ENCODE peak calls at places on chromosome 20, in four cellular contexts. A is thoracic aorta, N is ovary, X is IMR-90. G is an unnamed sample.
A peak's percentile ranks its signal among the peaks of the same experiment; 100 is the strongest.

GRCh38 chr20:40449974-40450616 is 238.9 kb downstream of the MAFB start:
- DNase-seq in A (no peak), X (no peak), N (no peak), G (no peak)

GRCh38 chr20:10876558-10876957 is 202.8 kb upstream of the JAG1 start:
- DNase-seq in X (no peak), A (no peak), N (no peak), G (peak; percentile 60)

GRCh38 chr20:34948030-34948429 is 7.6 kb downstream of the GSS start:
- DNase-seq in A (no peak), X (peak; percentile 92), N (no peak), G (peak; percentile 87)

GRCh38 chr20:47445291-47445690 is 56.4 kb upstream of the NCOA3 start:
- DNase-seq in A (no peak), N (no peak), X (no peak), G (no peak)

GRCh38 chr20:48822879-48823385 is 4.9 kb downstream of the PREX1 start:
- DNase-seq in X (no peak), A (no peak), N (no peak), G (no peak)

GRCh38 chr20:24763386-24764026 is 185.6 kb upstream of the CST7 start:
- DNase-seq in X (no peak), A (no peak), N (no peak), G (no peak)

GRCh38 chr20:45860573-45861011 is 3.2 kb downstream of the ZSWIM3 start:
- DNase-seq in N (no peak), A (no peak), X (peak; percentile 50), G (no peak)

GRCh38 chr20:25299801-25300200 is 51.9 kb downstream of the PYGB start:
- DNase-seq in N (no peak), X (peak; percentile 33), A (no peak), G (no peak)

GRCh38 chr20:46004813-46005505 is 3.7 kb upstream of the MMP9 start:
- DNase-seq in X (no peak), N (no peak), A (no peak), G (no peak)

GRCh38 chr20:41178904-41179432 is 41.6 kb downstream of the PLCG1 start:
- DNase-seq in X (no peak), N (peak; percentile 29), A (no peak), G (no peak)

GRCh38 chr20:9498322-9498721 is 16.1 kb upstream of the LAMP5 start:
- DNase-seq in N (no peak), X (peak; percentile 44), A (no peak), G (peak; percentile 13)

GRCh38 chr20:34364013-34364382 is 925 bp downstream of the ITCH start:
- DNase-seq in X (peak; percentile 34), N (no peak), A (no peak), G (peak; percentile 53)

GRCh38 chr20:32972181-32973076 is 31.8 kb downstream of the SUN5 start:
- DNase-seq in X (no peak), A (no peak), N (no peak), G (no peak)

GRCh38 chr20:32970115-32970972 is 33.9 kb downstream of the SUN5 start:
- DNase-seq in A (no peak), N (no peak), X (no peak), G (no peak)

GRCh38 chr20:32969356-32970114 is 34.7 kb downstream of the SUN5 start:
- DNase-seq in N (no peak), X (no peak), A (no peak), G (no peak)

GRCh38 chr20:32971703-32972161 is 32.5 kb downstream of the SUN5 start:
- DNase-seq in X (no peak), N (no peak), A (no peak), G (no peak)

DNA sequence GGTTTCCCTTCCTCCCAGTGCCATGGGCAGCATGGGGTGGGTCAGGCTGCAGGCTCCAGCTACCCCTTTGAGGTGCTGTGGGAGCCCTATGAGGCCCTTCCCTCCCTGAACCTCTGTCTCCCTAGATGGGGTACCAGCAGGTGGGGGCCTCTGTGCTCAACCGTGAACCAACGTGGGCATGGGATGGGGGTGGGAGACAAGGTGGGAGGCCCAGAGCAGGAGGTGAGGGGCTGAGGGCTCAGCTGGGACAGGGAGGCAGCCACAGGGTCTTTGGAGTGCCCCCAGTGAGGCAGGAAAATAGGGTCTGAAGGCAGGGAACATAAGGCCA is 33.3 kb downstream of the SUN5 start:
- DNase-seq in X (no peak), A (no peak), N (no peak), G (no peak)
- H3K4me3 ChIP-seq in X (no peak overlapping the region), A (no peak overlapping the region), N (no peak overlapping the region), G (no peak overlapping the region)

DNA sequence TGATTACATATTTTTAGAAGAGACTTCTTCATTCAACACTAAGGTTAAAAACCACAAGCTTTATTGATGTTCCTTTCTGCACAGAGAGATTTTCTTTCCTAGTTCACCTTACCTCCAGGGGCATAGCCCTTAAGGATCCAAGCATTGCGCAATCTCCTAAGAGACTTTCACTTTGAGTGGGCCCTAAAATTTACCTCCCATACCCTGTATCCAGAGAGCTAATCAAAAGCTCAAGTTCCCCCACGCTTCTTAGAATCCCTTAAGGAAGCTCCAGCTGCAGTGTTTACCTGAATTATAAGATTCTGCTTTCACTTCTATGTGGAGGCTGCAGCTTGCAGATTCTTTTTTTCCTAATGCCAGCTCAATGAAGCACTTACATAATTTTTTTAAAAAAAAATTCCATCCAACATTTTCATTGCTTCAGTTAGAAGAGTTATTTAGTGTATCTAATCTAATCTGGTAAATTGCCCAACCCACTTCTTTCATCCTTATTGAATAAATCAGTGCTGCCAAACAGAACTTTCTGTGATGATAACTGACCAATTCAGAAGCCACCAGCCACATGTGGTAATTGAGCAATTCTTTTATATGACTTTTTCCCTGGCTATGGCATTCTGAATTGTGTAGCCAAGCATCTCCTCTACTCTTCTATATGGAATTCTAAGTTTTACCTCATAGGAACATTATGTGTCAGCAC is 24.6 kb upstream of the SPTLC3 start:
- DNase-seq in A (no peak), N (no peak), X (no peak), G (peak; percentile 18)
- TF ChIP-seq CTCF in A (no peak), N (no peak), X (no peak), G (no peak)

GRCh38 chr20:17558154-17558940 is 11.5 kb upstream of the DSTN start:
- DNase-seq in X (peak; percentile 91), A (peak; percentile 58), N (no peak), G (peak; percentile 93)

GRCh38 chr20:17557675-17558006 is 12.2 kb upstream of the DSTN start:
- DNase-seq in N (no peak), A (no peak), X (peak; percentile 94), G (peak; percentile 74)

GRCh38 chr20:17559338-17559737 is 10.5 kb upstream of the DSTN start:
- DNase-seq in N (no peak), A (no peak), X (no peak), G (no peak)

GRCh38 chr20:17560344-17561074 is 9.4 kb upstream of the DSTN start:
- DNase-seq in X (no peak), N (no peak), A (no peak), G (no peak)

DNA sequence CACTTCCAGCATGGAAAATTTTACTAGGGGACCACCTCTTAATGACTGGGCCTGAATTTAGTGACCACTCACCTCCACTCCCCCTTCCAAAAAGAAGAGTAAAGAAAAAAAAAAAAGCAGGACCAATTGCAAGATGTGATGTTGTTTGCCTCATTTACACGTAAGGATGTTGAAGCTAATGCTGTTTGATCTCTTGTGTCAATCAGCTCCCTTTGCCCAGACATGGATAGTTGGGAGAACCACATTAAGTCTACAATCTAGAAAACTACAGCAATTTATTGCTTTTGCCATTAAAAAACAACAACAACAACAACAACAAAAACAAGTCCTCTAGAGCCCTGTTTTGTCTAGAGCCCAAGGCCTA is 11.0 kb upstream of the DSTN start:
- DNase-seq in X (no peak), N (no peak), A (no peak), G (no peak)
- H3K4me3 ChIP-seq in X (no peak overlapping the region), N (no peak overlapping the region), A (peak overlapping the region; percentile 60), G (no peak overlapping the region)

GRCh38 chr20:49913399-49914047 is 1.8 kb downstream of the SPATA2 start:
- DNase-seq in A (no peak), X (peak; percentile 42), N (no peak), G (no peak)

GRCh38 chr20:49916146-49917002 is 1.0 kb upstream of the SPATA2 start:
- DNase-seq in X (peak; percentile 55), N (no peak), A (no peak), G (peak; percentile 25)

GRCh38 chr20:49915380-49916145 is at the start of gene SPATA2:
- DNase-seq in X (peak; percentile 94), N (peak; percentile 96), A (peak; percentile 99), G (peak; percentile 94)

GRCh38 chr20:49915118-49915379 is 280 bp downstream of the SPATA2 start:
- DNase-seq in A (no peak), X (no peak), N (no peak), G (no peak)

DNA sequence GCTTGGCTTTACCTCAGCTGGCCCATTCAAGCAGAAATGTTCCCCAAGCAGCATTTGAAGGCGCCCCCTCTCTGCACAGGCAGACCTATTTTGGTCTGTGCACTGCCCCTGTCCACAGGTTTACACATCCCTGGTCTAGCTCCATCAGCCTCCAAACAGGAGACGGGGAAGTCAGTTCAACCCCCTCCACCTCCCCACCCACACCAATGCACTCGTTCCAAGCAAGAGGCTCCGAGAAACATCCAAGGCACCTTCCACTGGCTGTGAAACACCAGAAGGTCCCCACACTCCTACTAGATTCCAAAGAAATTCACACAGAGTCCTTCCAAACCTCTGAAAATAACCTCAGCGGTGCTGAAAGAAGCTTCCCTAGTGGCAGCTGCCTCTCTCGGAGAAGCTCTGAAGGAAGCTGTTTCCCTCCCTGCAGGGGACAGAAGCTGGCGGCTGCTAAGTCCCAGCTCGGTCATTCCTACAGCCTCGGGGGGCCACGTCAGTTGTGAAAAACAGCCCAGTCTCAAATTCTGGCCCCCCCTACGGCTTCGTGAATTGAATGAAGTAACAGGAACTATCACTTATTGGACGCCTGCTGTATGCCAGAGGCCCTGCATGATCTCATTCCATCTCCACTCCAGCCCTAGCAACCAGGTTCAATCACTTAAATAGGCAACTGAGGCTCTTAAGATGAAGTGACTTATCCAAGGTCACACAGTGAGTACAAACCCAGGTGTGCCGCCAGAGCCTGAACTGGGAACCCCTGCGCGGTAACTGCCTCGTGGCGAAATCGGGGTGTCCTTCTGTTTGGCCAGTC is 815 bp downstream of the SPATA2 start:
- DNase-seq in A (no peak), X (no peak), N (no peak), G (no peak)
- TF ChIP-seq CTCF in A (no peak), X (no peak), N (no peak), G (no peak)

DNA sequence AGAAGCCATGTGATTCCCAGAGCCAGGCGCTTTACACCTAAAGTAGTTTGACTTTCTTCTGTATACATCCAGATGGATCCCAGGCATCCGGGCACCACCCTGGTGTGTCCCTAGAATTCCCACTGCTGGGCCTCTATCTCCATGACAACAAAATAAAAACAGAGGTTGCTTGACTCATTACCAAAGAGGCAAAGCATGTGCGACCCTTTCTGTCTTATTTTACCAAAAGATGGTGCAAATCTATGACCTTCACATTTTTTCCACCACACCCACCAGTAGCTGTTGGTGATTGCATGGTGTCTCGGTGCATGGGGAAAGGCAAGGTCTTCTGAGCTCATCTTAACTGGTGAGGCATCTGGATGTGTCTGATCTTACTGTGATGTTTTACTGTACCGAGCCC is 27.5 kb upstream of the VAPB start:
- DNase-seq in N (no peak), X (peak; percentile 51), A (no peak), G (peak; percentile 86)
- H3K4me3 ChIP-seq in N (no peak overlapping the region), X (no peak overlapping the region), A (no peak overlapping the region), G (no peak overlapping the region)

GRCh38 chr20:61316351-61316750 is 64.3 kb downstream of the CDH4 start:
- DNase-seq in A (no peak), X (no peak), N (no peak), G (no peak)
- TF ChIP-seq CTCF in A (no peak), X (no peak), N (no peak), G (no peak)

G was measured in AG10803.